ENCODE peak calls at places on chromosomes 7 and 10, in four cellular contexts. Y is choroid plexus epithelial cell; O is EL; H is activated naive CD4-positive, alpha-beta T cell treated with anti-CD3 and anti-CD28 coated beads, Interleukin-2, amount 50 U/mL, for 72 hours. E is an unnamed sample.

GRCh38 chr10:119417852-119418251 is 124.7 kb downstream of the RGS10 start:
- DNase-seq in O (no peak), H (no peak), Y (no peak), E (no peak)

GRCh38 chr10:118041316-118041715 is 5.4 kb downstream of the RAB11FIP2 start:
- DNase-seq in Y (peak), H (no peak), O (peak), E (no peak)

GRCh38 chr10:103724771-103725170 is 130.6 kb downstream of the SH3PXD2A start:
- DNase-seq in H (no peak), Y (no peak), O (no peak), E (no peak)

GRCh38 chr10:85888004-85888403 is 478.6 kb downstream of the GRID1 start:
- DNase-seq in O (no peak), H (no peak), Y (no peak), E (no peak)

GRCh38 chr7:47190462-47190861 is 391.4 kb downstream of the TNS3 start:
- DNase-seq in Y (no peak), H (no peak), O (no peak), E (no peak)

GRCh38 chr10:16606421-16606820 is 84.7 kb upstream of the C1QL3 start:
- DNase-seq in H (no peak), O (peak), Y (peak), E (no peak)

GRCh38 chr7:22866965-22867364 is 44.3 kb upstream of the TOMM7 start:
- DNase-seq in O (peak), H (no peak), Y (peak), E (no peak)

GRCh38 chr7:8418627-8419245 is 14.7 kb upstream of the NXPH1 start:
- DNase-seq in H (peak), Y (peak), O (peak), E (peak)

GRCh38 chr10:22686347-22686746 is 28.0 kb downstream of the PIP4K2A start:
- DNase-seq in Y (no peak), H (no peak), O (no peak), E (no peak)

GRCh38 chr7:131196808-131197207 is 130.9 kb upstream of the MKLN1 start:
- DNase-seq in O (no peak), H (no peak), Y (peak), E (no peak)